ENCODE peak calls at places on chromosomes 2 and 18, in four cellular contexts. Z, C, E and G are unnamed samples.

GRCh38 chr2:187654535-187654934 is 100.3 kb upstream of the TFPI start:
- DNase-seq in Z (no peak), C (no peak), E (no peak), G (no peak)

GRCh38 chr18:22639026-22639463 is 221.3 kb upstream of the CTAGE1 start:
- DNase-seq in E (no peak), Z (no peak), C (no peak), G (no peak)

GRCh38 chr2:20568501-20569463 is 82.1 kb downstream of the HS1BP3 start:
- DNase-seq in Z (peak), E (no peak), C (no peak), G (no peak)

GRCh38 chr2:112706170-112706664 is 14.6 kb upstream of the NT5DC4 start:
- DNase-seq in E (peak), Z (no peak), C (no peak), G (no peak)

GRCh38 chr2:63699549-63699839 is 110.7 kb downstream of the MDH1 start:
- DNase-seq in Z (no peak), C (no peak), E (no peak), G (no peak)

GRCh38 chr2:182866461-182867369 is at the start of gene FRZB:
- DNase-seq in Z (peak), E (no peak), C (peak), G (peak)

GRCh38 chr18:72091369-72091768 is 452.8 kb downstream of the CBLN2 start:
- DNase-seq in E (no peak), C (no peak), Z (no peak), G (no peak)

GRCh38 chr2:129796801-129797488 is 182.5 kb upstream of the RAB6C start:
- DNase-seq in C (no peak), Z (no peak), E (no peak), G (no peak)

GRCh38 chr18:9615973-9616559 is 1.7 kb upstream of the PPP4R1 start:
- DNase-seq in E (no peak), Z (no peak), C (no peak), G (no peak)

GRCh38 chr2:55452879-55453278 is 33.2 kb upstream of the CCDC88A start:
- DNase-seq in Z (no peak), C (no peak), E (no peak), G (no peak)

GRCh38 chr2:181680055-181680936 is at the start of gene NEUROD1:
- DNase-seq in Z (peak), C (no peak), E (no peak), G (no peak)

GRCh38 chr2:88600038-88600465 is 27.2 kb downstream of the EIF2AK3 start:
- DNase-seq in C (peak), Z (no peak), E (peak), G (peak)

GRCh38 chr2:33158482-33159003 is 211.8 kb downstream of the LTBP1 start:
- DNase-seq in Z (no peak), E (no peak), C (no peak), G (no peak)

GRCh38 chr2:121832992-121833732 is 77.7 kb downstream of the TSN start:
- DNase-seq in E (no peak), Z (no peak), C (no peak), G (no peak)

GRCh38 chr2:121608967-121609366 is 40.3 kb downstream of the CLASP1 start:
- DNase-seq in E (no peak), C (no peak), Z (no peak), G (no peak)

GRCh38 chr2:189276277-189276676 is 96.7 kb upstream of the COL5A2 start:
- DNase-seq in E (no peak), Z (no peak), C (no peak), G (no peak)

GRCh38 chr18:63775166-63775730 is at the start of gene SERPINB7:
- DNase-seq in Z (no peak), E (no peak), C (no peak), G (no peak)

GRCh38 chr2:173657996-173658717 is 303.5 kb downstream of the CDCA7 start:
- DNase-seq in Z (no peak), C (no peak), E (no peak), G (no peak)

GRCh38 chr2:45199973-45200372 is 190.7 kb upstream of the SIX2 start:
- DNase-seq in Z (no peak), E (no peak), C (no peak), G (no peak)

GRCh38 chr2:52269696-52270485 is 1238.0 kb upstream of the NRXN1 start:
- DNase-seq in Z (no peak), C (no peak), E (no peak), G (no peak)

GRCh38 chr2:102080451-102081054 is 62.0 kb upstream of the IL1R1 start:
- DNase-seq in C (no peak), E (no peak), Z (no peak), G (no peak)

GRCh38 chr2:43038034-43038719 is 188.2 kb downstream of the ZFP36L2 start:
- DNase-seq in Z (peak), E (no peak), C (no peak), G (no peak)

GRCh38 chr18:48402953-48403352 is 6.2 kb downstream of the ZBTB7C start:
- DNase-seq in C (no peak), E (no peak), Z (no peak), G (no peak)

DNA sequence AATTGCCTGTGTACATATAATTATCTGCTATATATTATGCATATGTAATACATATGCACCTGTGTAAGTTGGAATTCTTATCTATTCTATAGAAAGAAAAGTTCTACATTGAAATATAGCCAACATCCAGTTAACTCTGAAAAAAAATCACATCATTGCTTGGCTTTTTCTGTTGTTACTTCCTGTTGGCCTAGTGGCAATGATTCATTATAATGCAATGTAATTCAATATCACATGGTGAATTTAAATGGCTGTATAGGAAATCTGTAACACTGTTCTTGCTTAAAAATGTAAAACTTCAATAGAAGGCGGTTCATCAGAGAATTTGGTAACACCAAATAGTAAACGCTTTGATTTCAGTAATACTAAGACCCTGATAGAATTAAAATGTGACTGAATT is 44.5 kb upstream of the MAP4K3 start:
- DNase-seq in Z (no peak), C (no peak), E (no peak), G (no peak)
- TF ChIP-seq POLR2AphosphoS5 in Z (no peak), C (no peak), E (no peak), G (no peak)

GRCh38 chr18:36672437-36673344 is 156.1 kb downstream of the TPGS2 start:
- DNase-seq in C (no peak), E (no peak), Z (no peak), G (no peak)
- TF ChIP-seq POLR2AphosphoS5 in C (no peak), E (no peak), Z (no peak), G (no peak)

GRCh38 chr2:70121627-70122372 is 34.5 kb downstream of the PCBP1 start:
- DNase-seq in C (no peak), E (no peak), Z (peak), G (no peak)
- TF ChIP-seq POLR2AphosphoS5 in C (no peak), E (no peak), Z (no peak), G (no peak)

GRCh38 chr2:110146945-110147332 is 31.3 kb upstream of the MALL start:
- DNase-seq in E (no peak), Z (no peak), C (no peak), G (no peak)

GRCh38 chr2:110152943-110153342 is 37.3 kb upstream of the MALL start:
- DNase-seq in Z (no peak), C (no peak), E (no peak), G (no peak)

GRCh38 chr2:110146183-110146944 is 30.7 kb upstream of the MALL start:
- DNase-seq in C (no peak), Z (no peak), E (no peak), G (no peak)

GRCh38 chr2:110153416-110153815 is 37.8 kb upstream of the MALL start:
- DNase-seq in E (no peak), C (no peak), Z (no peak), G (no peak)

GRCh38 chr2:110149330-110150220 is 34.0 kb upstream of the MALL start:
- DNase-seq in E (no peak), C (no peak), Z (no peak), G (no peak)
- TF ChIP-seq POLR2AphosphoS5 in E (no peak), C (no peak), Z (no peak), G (no peak)

DNA sequence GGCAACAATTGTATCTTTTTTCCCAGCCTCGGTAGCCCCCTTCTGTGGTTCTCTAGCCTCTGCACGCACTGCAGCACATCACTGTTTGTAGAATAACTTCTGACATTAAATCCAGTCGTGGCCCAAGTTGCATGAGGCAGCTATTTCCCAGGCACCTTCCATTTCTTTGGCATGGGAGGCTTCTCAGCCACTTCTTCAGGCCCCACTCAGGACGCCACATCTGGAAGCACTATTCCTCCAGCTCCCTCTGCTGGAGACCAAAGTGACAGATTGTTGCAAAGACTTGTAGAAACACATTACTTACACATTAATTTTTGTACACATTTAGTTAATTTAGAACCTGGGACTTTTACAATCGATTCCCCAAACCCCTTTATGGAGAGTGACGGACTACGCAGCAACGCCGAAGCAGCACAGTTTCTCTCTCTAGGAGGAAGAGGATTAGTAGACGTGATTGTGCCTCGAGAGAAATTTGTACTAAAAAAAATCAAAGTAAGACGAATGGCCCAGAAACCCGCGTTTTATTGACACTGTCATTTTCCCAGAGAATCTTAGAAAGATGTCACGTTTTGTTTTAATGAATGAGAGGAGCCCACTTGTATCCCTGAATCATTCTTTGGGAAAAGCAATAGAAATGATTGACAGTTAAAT is 57.8 kb upstream of the RGPD5 start:
- DNase-seq in Z (peak), C (no peak), E (no peak), G (peak)
- TF ChIP-seq POLR2AphosphoS5 in Z (no peak), C (no peak), E (no peak), G (no peak)

DNA sequence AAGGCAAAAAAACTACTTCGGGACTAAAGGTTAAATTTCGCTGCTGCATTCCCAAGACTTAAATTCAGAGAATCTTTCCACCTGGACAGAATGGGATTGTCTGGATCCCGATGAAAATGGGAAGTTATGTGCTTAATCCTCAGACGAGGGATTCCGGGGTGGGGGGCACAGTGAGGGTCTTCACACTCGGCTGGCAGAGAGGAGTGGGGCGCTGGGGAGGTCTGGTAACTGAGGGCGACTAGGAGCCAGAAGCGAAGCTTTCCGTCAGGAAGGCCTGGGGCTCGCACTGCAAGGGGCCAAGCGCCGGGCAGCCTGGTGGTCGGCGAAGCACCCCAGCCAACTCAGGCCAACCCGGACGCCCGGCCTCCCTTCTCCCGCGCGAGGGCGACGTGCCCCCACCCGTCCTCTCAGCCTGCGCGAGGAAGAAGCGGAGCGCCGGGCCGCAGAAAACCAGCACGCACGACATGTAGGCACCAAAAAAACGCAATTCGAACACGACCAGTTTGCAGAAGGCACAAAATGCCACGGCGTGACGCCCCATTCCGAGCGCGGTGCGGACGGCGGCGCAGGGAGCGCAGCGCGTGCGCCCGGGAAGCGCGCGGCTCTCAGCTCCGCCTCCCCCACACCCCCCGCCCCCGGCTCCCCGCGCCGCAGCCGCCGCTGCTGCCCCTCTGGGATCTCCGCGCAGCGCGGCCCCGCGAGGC is 188.1 kb downstream of the ZEB2 start:
- DNase-seq in E (peak), Z (peak), C (peak), G (no peak)
- TF ChIP-seq POLR2AphosphoS5 in E (peak), Z (peak), C (peak), G (peak)

GRCh38 chr2:233413529-233414272 is 59.4 kb downstream of the DGKD start:
- DNase-seq in E (no peak), Z (no peak), C (no peak), G (no peak)
- TF ChIP-seq POLR2AphosphoS5 in E (no peak), Z (no peak), C (no peak), G (no peak)

GRCh38 chr2:126655500-126656310 is at the start of gene GYPC:
- DNase-seq in E (peak), C (peak), Z (peak), G (peak)
- TF ChIP-seq POLR2AphosphoS5 in E (peak), C (no peak), Z (peak), G (no peak)

DNA sequence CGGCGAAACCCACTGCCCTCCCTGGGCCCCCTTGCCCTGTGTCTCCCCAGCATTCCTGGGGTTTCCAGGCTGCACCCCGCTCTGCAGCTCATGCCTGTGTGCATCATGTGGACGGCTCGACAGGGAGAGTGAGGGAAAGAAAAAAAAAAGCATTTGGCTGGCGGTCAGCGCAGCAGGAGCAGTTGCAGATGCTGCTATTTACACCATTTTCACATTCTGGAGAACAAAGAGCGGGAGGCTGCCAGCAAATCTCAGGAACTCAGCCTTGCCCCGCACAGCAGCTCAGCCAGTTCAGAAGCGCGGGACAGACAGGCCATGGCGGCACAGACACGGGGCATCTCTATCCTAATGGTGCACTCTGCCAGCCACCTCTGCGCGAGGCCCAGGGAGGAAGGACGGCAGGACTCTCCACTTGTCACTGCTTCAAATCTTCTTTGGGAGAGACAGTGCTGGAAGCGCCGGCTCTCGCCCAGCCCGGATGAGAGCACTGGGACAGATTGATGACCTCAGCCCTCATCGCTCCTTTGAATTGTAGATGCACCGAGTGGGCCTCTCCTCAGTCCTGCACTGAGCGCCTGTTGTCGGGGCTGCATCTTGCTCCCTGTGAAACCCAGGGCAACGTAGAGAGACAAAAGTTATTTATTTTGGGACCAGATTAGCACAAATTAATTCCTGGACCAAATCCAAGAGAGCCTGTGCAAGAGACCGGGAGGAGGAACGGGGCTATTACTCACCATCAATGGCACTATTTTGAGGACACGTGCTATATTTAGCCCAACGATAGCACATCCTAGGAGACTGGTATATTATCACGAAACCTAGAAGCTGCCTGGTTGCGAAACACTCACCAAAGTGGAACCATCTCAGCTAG is 211.3 kb upstream of the SMIM21 start:
- DNase-seq in E (peak), C (no peak), Z (no peak), G (no peak)
- TF ChIP-seq POLR2AphosphoS5 in E (no peak), C (no peak), Z (no peak), G (no peak)